ENCODE peak calls at places on chromosomes 2 and 18, in eight cellular contexts. S is lung; O is GM12865; H is nephron progenitor cell; Z is GM20000; U is CD8-positive, alpha-beta T cell; T is glutamatergic neuron; V is Peyer's patch. K is an unnamed sample.

GRCh38 chr18:72999971-73000607 is 132.3 kb upstream of the NETO1 start:
- DNase-seq in H (no peak), Z (no peak), V (no peak), O (no peak), U (no peak), T (no peak), S (no peak), K (no peak)

GRCh38 chr2:21256006-21256405 is 132.2 kb downstream of the TDRD15 start:
- DNase-seq in U (no peak), V (no peak), H (no peak), Z (no peak), S (no peak), T (no peak), O (peak; percentile 41), K (peak; percentile 25)

GRCh38 chr18:60676807-60677206 is 304.2 kb upstream of the MC4R start:
- DNase-seq in U (no peak), V (no peak), T (no peak), S (no peak), O (no peak), Z (no peak), H (no peak), K (no peak)

GRCh38 chr2:199922856-199923255 is 11.8 kb downstream of the C2orf69 start:
- DNase-seq in U (no peak), Z (no peak), V (no peak), T (no peak), S (no peak), O (no peak), H (no peak), K (no peak)

GRCh38 chr18:22844643-22845042 is 88.5 kb upstream of the RBBP8 start:
- DNase-seq in H (no peak), Z (no peak), U (no peak), S (no peak), T (no peak), O (no peak), V (no peak), K (no peak)

GRCh38 chr2:237097911-237098702 is 12.4 kb downstream of the COPS8 start:
- DNase-seq in H (no peak), O (no peak), V (no peak), T (no peak), Z (no peak), S (no peak), U (no peak), K (no peak)

GRCh38 chr18:2958819-2959298 is 54.1 kb downstream of the LPIN2 start:
- DNase-seq in V (no peak), U (no peak), T (no peak), Z (peak; percentile 37), H (no peak), O (peak; percentile 79), S (no peak), K (peak; percentile 42)

GRCh38 chr2:135657806-135658582 is 83.7 kb upstream of the UBXN4 start:
- DNase-seq in Z (no peak), H (no peak), V (peak; percentile 44), T (no peak), S (no peak), O (no peak), U (peak; percentile 73), K (no peak)

GRCh38 chr2:112644933-112645395 is 775 bp upstream of the SLC20A1 start:
- DNase-seq in V (no peak), T (no peak), O (no peak), H (no peak), U (no peak), S (no peak), Z (no peak), K (no peak)

GRCh38 chr2:42230891-42231290 is 61.7 kb downstream of the EML4 start:
- DNase-seq in U (no peak), S (no peak), Z (no peak), H (no peak), V (no peak), O (no peak), T (no peak), K (no peak)

GRCh38 chr2:98932778-98933343 is 3.2 kb downstream of the CRACDL start:
- DNase-seq in Z (no peak), V (no peak), U (no peak), T (no peak), S (no peak), H (no peak), O (no peak), K (no peak)

GRCh38 chr2:149155181-149155580 is 116.7 kb downstream of the LYPD6B start:
- DNase-seq in V (no peak), U (no peak), O (no peak), Z (no peak), H (no peak), S (no peak), T (no peak), K (no peak)

GRCh38 chr18:50401888-50402287 is 27.0 kb downstream of the SKA1 start:
- DNase-seq in O (no peak), Z (no peak), V (no peak), U (no peak), S (peak; percentile 49), H (peak; percentile 75), T (peak; percentile 34), K (peak; percentile 29)

GRCh38 chr2:96760986-96761832 is 507 bp downstream of the CNNM4 start:
- DNase-seq in U (no peak), T (no peak), Z (no peak), V (no peak), H (no peak), S (peak; percentile 45), O (no peak), K (no peak)

DNA sequence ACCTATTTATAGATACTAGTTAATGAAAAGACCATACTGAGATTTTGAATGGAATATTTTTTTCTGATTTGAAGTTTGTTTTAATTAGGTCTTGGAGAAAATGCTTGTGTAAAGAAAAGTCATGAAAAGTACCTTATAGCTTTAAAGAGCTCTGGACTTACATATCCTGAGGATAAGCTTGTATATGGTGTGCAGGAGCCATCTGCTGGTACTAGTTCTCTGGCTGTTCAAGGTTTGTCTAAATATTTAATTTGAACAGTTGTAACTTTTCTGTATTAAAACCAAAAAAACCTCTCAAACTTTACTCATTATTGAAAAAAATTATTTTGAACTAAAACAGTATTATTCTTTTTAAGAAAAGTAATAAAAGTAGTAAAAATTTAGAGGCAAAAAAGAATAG is 50.2 kb downstream of the UBR3 start:
- DNase-seq in T (no peak), Z (peak; percentile 14), V (no peak), S (no peak), H (no peak), U (no peak), O (peak; percentile 8), K (peak; percentile 35)
- TF ChIP-seq CTCF in T (no peak), Z (no peak), V (no peak), S (no peak), H (no peak), U (peak; percentile 30), O (no peak), K (no peak)

DNA sequence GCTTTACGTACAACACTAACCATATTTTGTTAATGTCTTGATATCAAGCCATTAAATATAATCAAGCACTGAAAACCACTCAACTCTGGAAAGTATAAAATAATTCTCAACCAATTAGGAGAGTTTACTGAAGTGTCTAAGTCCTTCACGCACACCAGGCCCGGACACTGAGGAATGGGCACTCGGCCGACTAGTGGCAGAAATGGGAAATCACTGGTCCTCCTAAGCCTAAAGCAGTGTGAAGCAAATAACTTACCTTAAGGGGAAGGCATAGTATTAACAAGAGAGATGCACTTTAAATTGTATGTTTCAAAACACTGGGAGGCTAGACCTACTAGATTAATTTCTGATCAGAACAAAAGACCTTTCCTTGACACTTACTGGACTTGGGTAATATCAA is 45.7 kb downstream of the FAM210A start:
- DNase-seq in T (peak; percentile 58), O (peak; percentile 13), V (no peak), Z (no peak), S (no peak), U (no peak), H (peak; percentile 34), K (peak; percentile 34)
- TF ChIP-seq CTCF in T (peak; percentile 74), O (peak; percentile 21), V (peak; percentile 15), Z (peak; percentile 12), S (no peak), U (peak; percentile 21), H (peak; percentile 58), K (peak; percentile 59)

GRCh38 chr2:142734231-142734630 is 143.2 kb upstream of the KYNU start:
- DNase-seq in U (no peak), H (no peak), O (no peak), V (no peak), Z (no peak), T (no peak), S (no peak), K (no peak)
- TF ChIP-seq CTCF in U (no peak), H (no peak), O (no peak), V (peak; percentile 17), Z (no peak), T (peak; percentile 48), S (no peak), K (no peak)

GRCh38 chr2:158529379-158530110 is 72.8 kb downstream of the PKP4 start:
- DNase-seq in O (no peak), H (no peak), T (no peak), U (no peak), S (no peak), Z (no peak), V (no peak), K (no peak)

GRCh38 chr2:158533009-158533408 is 76.3 kb downstream of the PKP4 start:
- DNase-seq in V (no peak), Z (no peak), T (no peak), H (no peak), U (no peak), O (no peak), S (no peak), K (no peak)

GRCh38 chr2:158530829-158531228 is 74.1 kb downstream of the PKP4 start:
- DNase-seq in V (no peak), Z (no peak), H (no peak), T (no peak), S (no peak), U (no peak), O (no peak), K (no peak)
- TF ChIP-seq CTCF in V (no peak), Z (no peak), H (no peak), T (no peak), S (no peak), U (no peak), O (no peak), K (no peak)